ENCODE peak calls at places on chromosomes 4 and X, in five cellular contexts. N is PC-3, K is MCF 10A, M is endothelial cell, T is Caco-2. U is an unnamed sample.

GRCh38 chrX:1222511-1223252 is 10.2 kb upstream of the CRLF2 start:
- DNase-seq in T (no peak), K (peak), N (peak), M (no peak), U (peak)

GRCh38 chr4:103429283-103429682 is 231.1 kb upstream of the CENPE start:
- DNase-seq in M (peak), T (no peak), N (no peak), K (no peak), U (no peak)

GRCh38 chrX:115582871-115583729 is 22.1 kb downstream of the PLS3 start:
- DNase-seq in M (no peak), N (peak), K (peak), T (peak), U (peak)

GRCh38 chr4:55087016-55087929 is 38.1 kb downstream of the KDR start:
- DNase-seq in K (no peak), N (no peak), M (peak), T (no peak), U (no peak)

GRCh38 chr4:52407545-52407944 is 251.6 kb downstream of the USP46 start:
- DNase-seq in T (no peak), N (peak), K (peak), M (no peak), U (peak)

GRCh38 chr4:51831133-51831532 is 11.8 kb upstream of the DCUN1D4 start:
- DNase-seq in T (peak), N (peak), K (peak), M (peak), U (peak)

GRCh38 chr4:75514949-75515612 is 808 bp downstream of the THAP6 start:
- DNase-seq in K (peak), M (no peak), T (no peak), N (no peak), U (peak)

GRCh38 chrX:112051546-112051945 is 31.0 kb downstream of the TRPC5 start:
- DNase-seq in K (peak), M (no peak), N (no peak), T (no peak), U (no peak)

GRCh38 chrX:18894156-18894555 is 89.8 kb downstream of the PHKA2 start:
- DNase-seq in M (no peak), T (no peak), K (no peak), N (no peak), U (no peak)

GRCh38 chr4:36304138-36304681 is 22.8 kb downstream of the DTHD1 start:
- DNase-seq in M (no peak), K (no peak), N (no peak), T (no peak), U (no peak)

GRCh38 chr4:176841730-176842129 is 49.0 kb upstream of the VEGFC start:
- DNase-seq in M (no peak), T (no peak), N (peak), K (peak), U (peak)

GRCh38 chrX:10597871-10598270 is 22.5 kb downstream of the MID1 start:
- DNase-seq in N (peak), T (no peak), K (peak), M (peak), U (peak)

GRCh38 chr4:53490965-53491622 is 100.2 kb downstream of the LNX1 start:
- DNase-seq in T (peak), N (peak), K (peak), M (peak), U (peak)

GRCh38 chrX:39850209-39850608 is 247.5 kb downstream of the BCOR start:
- DNase-seq in M (no peak), T (no peak), K (no peak), N (no peak), U (no peak)

GRCh38 chr4:68021185-68021584 is 57.9 kb upstream of the TMPRSS11A start:
- DNase-seq in K (peak), T (no peak), N (peak), M (no peak), U (peak)

GRCh38 chr4:153205757-153206156 is 1.5 kb downstream of the TRIM2 start:
- DNase-seq in M (no peak), T (peak), K (peak), N (peak), U (peak)

GRCh38 chr4:85686398-85686797 is 211.4 kb downstream of the ARHGAP24 start:
- DNase-seq in T (no peak), N (no peak), M (no peak), K (no peak), U (no peak)
- TF ChIP-seq CTCF in T (no peak), N (peak), M (peak), K (no peak), U (no peak)

DNA sequence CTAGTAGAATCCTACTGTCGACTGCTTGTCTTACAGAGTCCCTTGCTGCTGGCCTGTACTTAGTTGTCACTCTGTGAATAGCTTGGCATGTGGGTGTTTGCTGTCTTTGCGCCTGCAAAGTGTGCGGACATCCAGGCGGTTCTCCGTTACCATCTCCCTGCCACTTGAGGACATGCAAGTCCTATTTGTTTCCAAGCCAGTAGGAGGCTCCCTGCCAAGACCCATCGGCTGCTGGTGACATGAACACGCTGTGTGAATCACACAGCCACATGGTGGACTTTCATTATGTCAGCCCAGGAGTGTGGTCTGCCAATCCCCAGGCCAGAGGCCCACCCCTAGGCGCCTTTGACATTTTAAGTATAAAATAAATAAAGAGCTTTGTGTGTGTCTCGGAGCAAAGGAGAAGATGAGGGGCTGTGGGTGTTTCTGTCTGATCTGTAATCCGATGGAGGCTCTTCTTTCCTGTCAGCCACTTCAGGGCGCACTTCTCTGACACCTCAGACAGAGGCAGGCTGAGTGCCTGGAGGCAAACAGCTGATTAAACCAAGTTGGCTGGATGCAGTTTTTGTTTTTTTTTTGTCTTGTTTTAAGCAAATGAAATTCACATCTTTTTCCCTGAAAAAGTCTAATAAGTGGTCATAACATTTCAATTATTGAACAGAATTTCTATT is 51.5 kb downstream of the ALPK1 start:
- DNase-seq in K (peak), M (peak), N (peak), T (peak), U (peak)
- TF ChIP-seq CTCF in K (no peak), M (no peak), N (peak), T (peak), U (peak)

GRCh38 chr4:8177956-8178355 is 19.3 kb upstream of the ABLIM2 start:
- DNase-seq in N (no peak), K (no peak), T (no peak), M (no peak), U (no peak)

GRCh38 chr4:8181119-8181518 is 18.0 kb upstream of the SH3TC1 start:
- DNase-seq in N (no peak), T (no peak), M (no peak), K (no peak), U (no peak)

GRCh38 chr4:8180310-8181093 is 18.6 kb upstream of the SH3TC1 start:
- DNase-seq in M (no peak), K (peak), N (peak), T (no peak), U (peak)

GRCh38 chr4:8179074-8179473 is 20.0 kb upstream of the SH3TC1 start:
- DNase-seq in K (no peak), N (no peak), M (no peak), T (no peak), U (no peak)

DNA sequence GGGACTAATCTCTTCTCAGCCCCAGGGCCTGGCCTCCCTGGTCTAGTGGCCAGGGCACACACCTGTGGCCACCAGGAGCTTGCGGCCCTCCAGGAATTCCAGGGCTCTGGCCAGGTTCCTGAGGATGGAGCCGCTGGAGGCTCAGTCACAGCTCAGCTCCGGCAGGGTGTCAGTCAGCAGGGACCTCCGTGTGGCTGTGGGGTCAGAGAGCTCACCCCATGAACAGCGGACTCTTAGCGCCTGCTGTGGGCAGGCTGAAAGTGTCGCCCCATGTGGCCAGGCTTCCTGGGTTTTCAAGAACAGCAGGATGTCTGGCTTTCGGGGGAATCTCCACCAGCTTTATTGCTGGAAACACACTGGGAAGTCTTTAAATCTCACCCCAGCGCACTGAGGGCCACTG is 19.3 kb upstream of the SH3TC1 start:
- DNase-seq in M (no peak), K (no peak), T (no peak), N (no peak), U (no peak)
- TF ChIP-seq CTCF in M (no peak), K (no peak), T (no peak), N (no peak), U (no peak)

GRCh38 chr4:187606581-187606980 is 389.0 kb upstream of the ZFP42 start:
- DNase-seq in N (peak), M (peak), T (peak), K (peak), U (peak)
- TF ChIP-seq CTCF in N (peak), M (peak), T (peak), K (peak), U (peak)

GRCh38 chr4:76723373-76723772 is 174.6 kb downstream of the SOWAHB start:
- DNase-seq in N (peak), T (no peak), M (no peak), K (peak), U (no peak)
- TF ChIP-seq CTCF in N (peak), T (no peak), M (no peak), K (no peak), U (no peak)

DNA sequence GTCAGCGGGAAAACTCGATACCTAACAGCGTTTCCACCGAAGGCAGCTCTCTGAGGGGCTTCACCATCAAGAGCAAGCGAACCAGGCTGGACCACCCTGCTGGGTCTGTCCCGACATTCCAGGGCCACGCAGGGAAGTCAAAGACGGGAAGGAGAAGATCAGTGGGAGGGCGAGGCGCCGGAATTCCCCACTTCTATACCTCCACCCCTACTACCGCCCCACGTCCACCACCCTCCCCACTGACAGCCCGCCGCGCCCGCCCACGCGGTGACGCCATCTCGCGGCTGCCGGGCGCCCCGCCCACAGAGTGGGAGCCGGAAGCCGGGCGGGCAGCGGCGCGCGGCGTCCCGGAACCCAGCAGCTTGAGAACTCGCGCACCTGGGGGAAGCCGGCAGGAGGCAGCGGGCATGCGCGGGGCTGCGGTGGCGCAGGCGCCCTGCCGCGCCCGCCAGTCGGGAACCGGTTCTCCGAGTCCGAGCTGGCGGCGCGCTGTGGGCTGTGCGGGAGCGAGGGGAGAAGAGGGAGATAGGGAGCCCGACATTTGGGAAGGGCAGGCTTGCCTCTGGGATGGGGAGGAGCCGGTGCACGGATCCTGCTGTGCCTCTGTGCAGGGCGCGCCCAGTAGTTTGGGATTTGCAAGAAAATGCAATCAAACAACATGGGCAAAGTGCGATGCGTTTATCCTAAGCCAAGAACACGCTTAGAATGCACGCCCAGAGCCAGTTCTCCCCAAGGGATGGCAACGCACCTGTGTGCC is 3.2 kb upstream of the STIM2 start:
- DNase-seq in M (peak), N (peak), T (peak), K (peak), U (peak)
- TF ChIP-seq CTCF in M (no peak), N (no peak), T (no peak), K (no peak), U (no peak)

U was measured in epithelial cell of esophagus.